ENCODE peak calls at places on chromosomes 12 and 14, in five cellular contexts. A is activated effector memory CD4-positive, alpha-beta T cell treated with Interleukin-2 at 50 U/mL for 16 hours; M is GM18507; I is dorsolateral prefrontal cortex; H is NCI-H1105 treated with DMSO at 0.1 percent for 48 hours. E is an unnamed sample.

GRCh38 chr12:2679816-2680675 is 114.7 kb upstream of the FKBP4 start:
- DNase-seq in A (no peak), M (no peak), I (no peak), H (no peak), E (no peak)

GRCh38 chr14:71235865-71236264 is 328.6 kb downstream of the PCNX1 start:
- DNase-seq in A (no peak), M (no peak), I (peak), H (no peak), E (peak)

GRCh38 chr14:34628681-34629135 is 1.2 kb downstream of the SNX6 start:
- DNase-seq in A (no peak), M (no peak), I (no peak), H (no peak), E (peak)

GRCh38 chr12:92769124-92769901 is 66.5 kb downstream of the PLEKHG7 start:
- DNase-seq in A (no peak), M (no peak), I (no peak), H (no peak), E (no peak)

GRCh38 chr12:23884909-23885308 is 64.6 kb downstream of the SOX5 start:
- DNase-seq in A (no peak), M (no peak), I (no peak), H (no peak), E (no peak)

GRCh38 chr14:61456720-61457119 is 135.3 kb downstream of the PRKCH start:
- DNase-seq in A (peak), M (peak), I (peak), H (peak), E (peak)

GRCh38 chr14:22471545-22472121 is 117.4 kb downstream of the DAD1 start:
- DNase-seq in A (no peak), M (no peak), I (peak), H (peak), E (no peak)

GRCh38 chr12:123388948-123389559 is 5.1 kb downstream of the KMT5A start:
- DNase-seq in A (no peak), M (no peak), I (no peak), H (no peak), E (no peak)

GRCh38 chr12:5453471-5453870 is 21.6 kb downstream of the NTF3 start:
- DNase-seq in A (no peak), M (no peak), I (no peak), H (no peak), E (no peak)

GRCh38 chr12:50913224-50913623 is 39.1 kb upstream of the HIGD1C start:
- DNase-seq in A (no peak), M (no peak), I (no peak), H (no peak), E (no peak)